ENCODE peak calls at places on chromosomes 12 and 14, in four cellular contexts. One of them, this sample, is unnamed.

GRCh38 chr12:8887285-8887715 is 27.0 kb upstream of the PHC1 start:
- DNase-seq in left lobe of liver: no peak
- DNase-seq in RPMI7951: no peak
- DNase-seq in T47D: no peak
- DNase-seq in this sample: no peak

GRCh38 chr12:466039-466438 is 6.3 kb downstream of the B4GALNT3 start:
- DNase-seq in RPMI7951: no peak
- DNase-seq in left lobe of liver: no peak
- DNase-seq in T47D: no peak
- DNase-seq in this sample: no peak

GRCh38 chr14:51862171-51862838 is 1.9 kb downstream of the GNG2 start:
- DNase-seq in left lobe of liver: no peak
- DNase-seq in T47D: no peak
- DNase-seq in RPMI7951: peak; percentile 56
- DNase-seq in this sample: no peak

GRCh38 chr12:92927055-92927435 is 2.0 kb downstream of the EEA1 start:
- DNase-seq in left lobe of liver: no peak
- DNase-seq in T47D: peak; percentile 62
- DNase-seq in RPMI7951: peak; percentile 79
- DNase-seq in this sample: peak; percentile 59

GRCh38 chr14:68843471-68844209 is 50.8 kb upstream of the ZFP36L1 start:
- DNase-seq in left lobe of liver: peak; percentile 86
- DNase-seq in T47D: peak; percentile 86
- DNase-seq in RPMI7951: peak; percentile 57
- DNase-seq in this sample: peak; percentile 69

GRCh38 chr14:94640721-94641631 is 28.8 kb downstream of the SERPINA3 start:
- DNase-seq in RPMI7951: no peak
- DNase-seq in left lobe of liver: no peak
- DNase-seq in T47D: no peak
- DNase-seq in this sample: no peak

GRCh38 chr12:11786638-11787365 is 137.3 kb downstream of the ETV6 start:
- DNase-seq in T47D: no peak
- DNase-seq in left lobe of liver: no peak
- DNase-seq in RPMI7951: no peak
- DNase-seq in this sample: no peak

GRCh38 chr12:116882742-116883141 is 1.5 kb upstream of the HRK start:
- DNase-seq in T47D: peak; percentile 58
- DNase-seq in RPMI7951: peak; percentile 33
- DNase-seq in left lobe of liver: no peak
- DNase-seq in this sample: peak; percentile 65

GRCh38 chr14:55581011-55581806 is 1.2 kb downstream of the KTN1 start:
- DNase-seq in T47D: peak; percentile 46
- DNase-seq in RPMI7951: peak; percentile 53
- DNase-seq in left lobe of liver: peak; percentile 55
- DNase-seq in this sample: peak; percentile 44

GRCh38 chr12:120721866-120722265 is 3.8 kb upstream of the ACADS start:
- DNase-seq in T47D: no peak
- DNase-seq in RPMI7951: no peak
- DNase-seq in left lobe of liver: no peak
- DNase-seq in this sample: no peak

GRCh38 chr14:75049731-75050201 is 1.5 kb downstream of the MLH3 start:
- DNase-seq in left lobe of liver: no peak
- DNase-seq in RPMI7951: no peak
- DNase-seq in T47D: no peak
- DNase-seq in this sample: no peak

GRCh38 chr14:46885566-46885965 is 234.0 kb upstream of the RPL10L start:
- DNase-seq in T47D: peak; percentile 26
- DNase-seq in RPMI7951: no peak
- DNase-seq in left lobe of liver: no peak
- DNase-seq in this sample: peak; percentile 1

GRCh38 chr12:39872425-39872824 is 233.5 kb downstream of the SLC2A13 start:
- DNase-seq in RPMI7951: no peak
- DNase-seq in T47D: no peak
- DNase-seq in left lobe of liver: no peak
- DNase-seq in this sample: no peak

GRCh38 chr12:68880660-68881325 is 52.2 kb downstream of the CPM start:
- DNase-seq in left lobe of liver: no peak
- DNase-seq in RPMI7951: no peak
- DNase-seq in T47D: no peak
- DNase-seq in this sample: no peak

GRCh38 chr12:77751939-77752338 is 78.8 kb upstream of the NAV3 start:
- DNase-seq in RPMI7951: peak; percentile 73
- DNase-seq in left lobe of liver: no peak
- DNase-seq in T47D: peak; percentile 22
- DNase-seq in this sample: no peak

GRCh38 chr12:93682846-93683261 is 5.7 kb downstream of the CRADD start:
- DNase-seq in left lobe of liver: no peak
- DNase-seq in RPMI7951: no peak
- DNase-seq in T47D: no peak
- DNase-seq in this sample: no peak